ENCODE peak calls at places on chromosome 10, in eight cellular contexts. One of them, this sample, is unnamed.

GRCh38 chr10:787933-788651 is 98.6 kb upstream of the DIP2C start:
- DNase-seq in A549: no peak
- DNase-seq in Peyer's patch: no peak
- DNase-seq in IMR-90: peak
- DNase-seq in spleen: peak
- DNase-seq in transverse colon: no peak
- DNase-seq in body of pancreas: no peak
- DNase-seq in breast epithelium: peak
- DNase-seq in this sample: no peak

GRCh38 chr10:6229746-6230145 is 27.0 kb downstream of the PFKFB3 start:
- DNase-seq in A549: no peak
- DNase-seq in Peyer's patch: no peak
- DNase-seq in IMR-90: no peak
- DNase-seq in spleen: peak
- DNase-seq in transverse colon: no peak
- DNase-seq in body of pancreas: no peak
- DNase-seq in breast epithelium: no peak
- DNase-seq in this sample: no peak

GRCh38 chr10:17241611-17242333 is 13.7 kb downstream of the VIM start:
- DNase-seq in A549: no peak
- DNase-seq in Peyer's patch: no peak
- DNase-seq in IMR-90: no peak
- DNase-seq in spleen: no peak
- DNase-seq in transverse colon: no peak
- DNase-seq in body of pancreas: no peak
- DNase-seq in breast epithelium: no peak
- DNase-seq in this sample: no peak

GRCh38 chr10:119353438-119353837 is 146.1 kb downstream of the GRK5 start:
- DNase-seq in A549: no peak
- DNase-seq in Peyer's patch: peak
- DNase-seq in IMR-90: no peak
- DNase-seq in spleen: no peak
- DNase-seq in transverse colon: no peak
- DNase-seq in body of pancreas: no peak
- DNase-seq in breast epithelium: no peak
- DNase-seq in this sample: no peak

GRCh38 chr10:24442234-24442633 is 233.3 kb downstream of the KIAA1217 start:
- DNase-seq in A549: no peak
- DNase-seq in Peyer's patch: no peak
- DNase-seq in IMR-90: no peak
- DNase-seq in spleen: no peak
- DNase-seq in transverse colon: no peak
- DNase-seq in body of pancreas: no peak
- DNase-seq in breast epithelium: no peak
- DNase-seq in this sample: no peak

GRCh38 chr10:13351340-13351915 is 3.3 kb upstream of the SEPHS1 start:
- DNase-seq in A549: no peak
- DNase-seq in Peyer's patch: no peak
- DNase-seq in IMR-90: no peak
- DNase-seq in spleen: no peak
- DNase-seq in transverse colon: no peak
- DNase-seq in body of pancreas: no peak
- DNase-seq in breast epithelium: no peak
- DNase-seq in this sample: no peak

GRCh38 chr10:84026821-84027257 is 112.5 kb upstream of the GHITM start:
- DNase-seq in A549: peak
- DNase-seq in Peyer's patch: no peak
- DNase-seq in IMR-90: peak
- DNase-seq in spleen: no peak
- DNase-seq in transverse colon: no peak
- DNase-seq in body of pancreas: no peak
- DNase-seq in breast epithelium: no peak
- DNase-seq in this sample: no peak

GRCh38 chr10:22315455-22316285 is 518 bp upstream of the COMMD3 start:
- DNase-seq in A549: no peak
- DNase-seq in Peyer's patch: no peak
- DNase-seq in IMR-90: no peak
- DNase-seq in spleen: no peak
- DNase-seq in transverse colon: no peak
- DNase-seq in body of pancreas: no peak
- DNase-seq in breast epithelium: no peak
- DNase-seq in this sample: no peak

GRCh38 chr10:42367532-42368230 is 270.7 kb downstream of the ZNF33B start:
- DNase-seq in A549: no peak
- DNase-seq in Peyer's patch: peak
- DNase-seq in IMR-90: peak
- DNase-seq in spleen: peak
- DNase-seq in transverse colon: peak
- DNase-seq in body of pancreas: peak
- DNase-seq in breast epithelium: peak
- DNase-seq in this sample: peak
- TF ChIP-seq POLR2A in A549: no peak
- TF ChIP-seq POLR2A in Peyer's patch: no peak
- TF ChIP-seq POLR2A in IMR-90: no peak
- TF ChIP-seq POLR2A in spleen: no peak
- TF ChIP-seq POLR2A in transverse colon: no peak
- TF ChIP-seq POLR2A in body of pancreas: no peak
- TF ChIP-seq POLR2A in breast epithelium: no peak
- TF ChIP-seq POLR2A in this sample: no peak

DNA sequence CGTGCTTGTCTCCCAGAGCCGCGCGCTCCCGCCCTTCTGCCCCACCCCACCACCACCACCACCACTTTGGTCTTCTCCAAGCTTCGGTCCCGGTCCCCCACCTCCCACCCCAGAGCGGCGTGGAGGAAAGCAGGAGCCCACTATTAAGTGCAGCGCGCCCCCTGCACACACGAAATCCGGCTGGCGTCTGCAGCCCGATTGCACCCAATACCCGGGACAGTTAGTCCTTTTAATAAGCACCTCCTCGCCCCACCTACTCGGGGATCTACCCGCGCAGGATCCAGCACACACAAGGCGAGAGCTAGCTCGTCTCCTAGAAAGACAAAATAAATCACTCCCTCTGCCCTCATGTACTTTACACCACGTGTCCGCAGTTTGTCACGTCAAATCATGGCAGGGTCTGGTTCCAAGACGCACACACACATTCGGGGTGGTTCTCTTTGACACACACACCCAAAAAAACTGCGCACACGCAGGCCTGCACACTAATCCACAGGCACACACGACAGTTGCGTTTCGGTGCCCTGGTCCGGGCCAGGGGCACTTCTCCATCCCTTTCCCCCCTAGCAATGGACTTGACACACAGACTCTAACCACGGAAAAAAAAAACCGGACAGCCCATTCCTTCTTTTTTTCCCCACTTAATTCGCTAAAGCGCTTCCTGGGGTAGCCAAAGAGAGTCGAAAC is 1.6 kb downstream of the SFMBT2 start:
- DNase-seq in A549: peak
- DNase-seq in Peyer's patch: peak
- DNase-seq in IMR-90: no peak
- DNase-seq in spleen: peak
- DNase-seq in transverse colon: peak
- DNase-seq in body of pancreas: peak
- DNase-seq in breast epithelium: no peak
- DNase-seq in this sample: peak
- TF ChIP-seq POLR2A in A549: no peak
- TF ChIP-seq POLR2A in Peyer's patch: no peak
- TF ChIP-seq POLR2A in IMR-90: no peak
- TF ChIP-seq POLR2A in spleen: no peak
- TF ChIP-seq POLR2A in transverse colon: no peak
- TF ChIP-seq POLR2A in body of pancreas: no peak
- TF ChIP-seq POLR2A in breast epithelium: no peak
- TF ChIP-seq POLR2A in this sample: no peak

DNA sequence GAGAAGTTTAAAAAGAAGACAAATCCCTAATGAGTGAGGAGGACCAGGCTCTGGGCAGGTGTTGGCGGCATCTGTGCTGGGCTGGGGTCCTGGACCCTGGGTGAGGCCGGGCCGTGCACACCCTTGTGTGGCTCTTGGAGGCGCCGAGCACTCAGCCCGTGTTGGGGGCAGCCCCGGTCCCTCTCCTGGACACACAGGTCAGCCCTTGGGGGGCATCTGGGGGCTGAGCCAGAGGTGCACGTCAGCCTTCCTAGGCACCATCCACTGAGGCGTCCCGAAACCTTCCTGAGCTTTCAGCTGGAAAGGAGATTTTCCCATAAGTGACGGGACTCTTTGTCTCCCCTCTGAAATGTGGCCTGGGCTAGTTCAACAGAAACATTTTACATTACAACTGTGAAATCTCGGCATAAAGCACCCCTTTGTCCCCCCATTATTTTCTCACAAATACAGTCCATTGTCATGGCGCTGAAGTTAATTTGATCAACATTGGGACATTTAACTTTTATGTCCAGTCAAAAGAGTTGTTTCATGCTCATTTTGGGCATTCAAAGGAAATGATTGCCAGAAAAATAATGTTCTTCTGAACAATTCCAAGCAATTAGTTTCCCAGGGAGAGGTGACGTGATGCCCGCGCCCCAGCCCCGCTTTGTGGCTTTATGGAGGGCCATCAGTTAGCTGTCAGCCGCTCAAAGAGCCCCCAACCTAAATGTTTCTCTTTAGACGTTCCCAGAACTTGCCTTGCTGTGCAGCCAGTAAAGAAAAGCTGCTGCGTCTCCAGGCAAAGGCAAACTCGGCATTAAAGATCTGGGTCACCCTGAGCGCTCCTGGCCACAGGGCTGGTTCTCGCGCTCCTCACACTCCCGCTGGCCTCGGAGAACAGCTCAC is 70.8 kb downstream of the NKX6-2 start:
- DNase-seq in A549: no peak
- DNase-seq in Peyer's patch: no peak
- DNase-seq in IMR-90: no peak
- DNase-seq in spleen: peak
- DNase-seq in transverse colon: no peak
- DNase-seq in body of pancreas: no peak
- DNase-seq in breast epithelium: peak
- DNase-seq in this sample: no peak
- TF ChIP-seq POLR2A in A549: no peak
- TF ChIP-seq POLR2A in Peyer's patch: no peak
- TF ChIP-seq POLR2A in IMR-90: no peak
- TF ChIP-seq POLR2A in spleen: no peak
- TF ChIP-seq POLR2A in transverse colon: no peak
- TF ChIP-seq POLR2A in body of pancreas: no peak
- TF ChIP-seq POLR2A in breast epithelium: no peak
- TF ChIP-seq POLR2A in this sample: no peak

DNA sequence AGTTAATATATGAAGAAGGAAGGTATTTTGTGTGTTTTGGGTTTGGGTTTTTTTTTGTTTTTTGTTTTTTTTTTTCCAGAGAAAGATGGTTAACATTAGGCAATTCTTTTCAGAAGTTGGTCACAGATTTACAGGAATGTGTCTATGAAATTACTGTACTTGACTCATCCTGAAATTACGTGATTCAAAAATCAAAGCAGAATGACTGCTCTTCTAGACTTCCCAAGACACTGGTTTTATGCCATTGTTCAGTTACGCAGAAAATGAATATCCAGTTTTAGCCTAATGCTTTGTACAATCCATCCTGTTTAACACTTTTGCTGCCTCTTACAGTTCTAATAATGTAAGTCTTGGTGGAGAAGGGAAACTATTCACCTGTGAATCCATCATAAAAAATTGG is 39.7 kb upstream of the CELF2 start:
- DNase-seq in A549: no peak
- DNase-seq in Peyer's patch: no peak
- DNase-seq in IMR-90: peak
- DNase-seq in spleen: no peak
- DNase-seq in transverse colon: no peak
- DNase-seq in body of pancreas: no peak
- DNase-seq in breast epithelium: no peak
- DNase-seq in this sample: no peak
- TF ChIP-seq POLR2A in A549: no peak
- TF ChIP-seq POLR2A in Peyer's patch: no peak
- TF ChIP-seq POLR2A in IMR-90: no peak
- TF ChIP-seq POLR2A in spleen: no peak
- TF ChIP-seq POLR2A in transverse colon: no peak
- TF ChIP-seq POLR2A in body of pancreas: no peak
- TF ChIP-seq POLR2A in breast epithelium: no peak
- TF ChIP-seq POLR2A in this sample: no peak

GRCh38 chr10:79559726-79560125 is 481 bp downstream of the SFTPA2 start:
- DNase-seq in A549: no peak
- DNase-seq in Peyer's patch: no peak
- DNase-seq in IMR-90: peak
- DNase-seq in spleen: no peak
- DNase-seq in transverse colon: no peak
- DNase-seq in body of pancreas: no peak
- DNase-seq in breast epithelium: no peak
- DNase-seq in this sample: no peak

GRCh38 chr10:79555910-79556309 is 4.3 kb downstream of the SFTPA2 start:
- DNase-seq in A549: no peak
- DNase-seq in Peyer's patch: no peak
- DNase-seq in IMR-90: no peak
- DNase-seq in spleen: no peak
- DNase-seq in transverse colon: no peak
- DNase-seq in body of pancreas: no peak
- DNase-seq in breast epithelium: no peak
- DNase-seq in this sample: no peak

GRCh38 chr10:79560160-79560709 is at the start of gene SFTPA2:
- DNase-seq in A549: no peak
- DNase-seq in Peyer's patch: no peak
- DNase-seq in IMR-90: no peak
- DNase-seq in spleen: no peak
- DNase-seq in transverse colon: no peak
- DNase-seq in body of pancreas: peak
- DNase-seq in breast epithelium: no peak
- DNase-seq in this sample: no peak

GRCh38 chr10:79552143-79552542 is 8.1 kb downstream of the SFTPA2 start:
- DNase-seq in A549: no peak
- DNase-seq in Peyer's patch: no peak
- DNase-seq in IMR-90: no peak
- DNase-seq in spleen: no peak
- DNase-seq in transverse colon: no peak
- DNase-seq in body of pancreas: no peak
- DNase-seq in breast epithelium: no peak
- DNase-seq in this sample: no peak

DNA sequence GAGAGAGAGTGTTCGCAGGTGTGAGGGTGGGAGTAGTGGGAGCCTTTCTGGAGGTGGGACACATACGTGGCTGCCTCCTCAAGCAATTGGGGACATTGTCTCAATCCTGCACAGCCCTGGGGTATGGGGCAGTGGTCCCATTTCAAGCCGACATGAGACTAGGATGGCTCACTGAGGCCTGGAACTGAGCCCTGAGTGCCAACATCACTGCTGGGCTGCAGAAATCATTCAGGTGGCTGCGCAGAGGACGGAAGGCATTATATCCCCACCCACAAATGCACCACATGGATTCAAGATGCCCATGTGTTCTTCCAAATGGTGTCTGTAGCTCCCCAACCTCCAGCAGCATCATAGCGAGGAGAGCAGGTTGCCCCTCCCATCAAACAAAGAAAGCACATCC is 4.9 kb downstream of the SFTPA2 start:
- DNase-seq in A549: no peak
- DNase-seq in Peyer's patch: no peak
- DNase-seq in IMR-90: no peak
- DNase-seq in spleen: no peak
- DNase-seq in transverse colon: no peak
- DNase-seq in body of pancreas: no peak
- DNase-seq in breast epithelium: no peak
- DNase-seq in this sample: no peak
- TF ChIP-seq POLR2A in A549: no peak
- TF ChIP-seq POLR2A in Peyer's patch: no peak
- TF ChIP-seq POLR2A in IMR-90: no peak
- TF ChIP-seq POLR2A in spleen: no peak
- TF ChIP-seq POLR2A in transverse colon: no peak
- TF ChIP-seq POLR2A in body of pancreas: no peak
- TF ChIP-seq POLR2A in breast epithelium: no peak
- TF ChIP-seq POLR2A in this sample: no peak

GRCh38 chr10:70146489-70147488 is at the start of gene TYSND1:
- DNase-seq in A549: peak
- DNase-seq in Peyer's patch: peak
- DNase-seq in IMR-90: peak
- DNase-seq in spleen: peak
- DNase-seq in transverse colon: peak
- DNase-seq in body of pancreas: peak
- DNase-seq in breast epithelium: peak
- DNase-seq in this sample: peak
- TF ChIP-seq POLR2A in A549: peak
- TF ChIP-seq POLR2A in Peyer's patch: peak
- TF ChIP-seq POLR2A in IMR-90: peak
- TF ChIP-seq POLR2A in spleen: peak
- TF ChIP-seq POLR2A in transverse colon: peak
- TF ChIP-seq POLR2A in body of pancreas: peak
- TF ChIP-seq POLR2A in breast epithelium: peak
- TF ChIP-seq POLR2A in this sample: peak